ENCODE peak calls at places on chromosomes 16 and 17, in ten cellular contexts. D is cortex of kidney; P is lower leg skin; J is T-helper 2 cell treated with Interferon-gamma antibody and Interleukin-4, amounts not matched to agents 5 μg/mL and 100 μg/mL, for 36 hours; L is GM10248; S is effector memory CD8-positive, alpha-beta T cell; R is GM06990; U is NCI-H510A treated with DMSO at 0.1 percent for 48 hours; Q is stimulated activated CD4-positive, alpha-beta T cell treated with anti-CD3 and anti-CD28 coated beads, Interleukin-15, amount 100 ng/mL, for 1 hour; Z is esophagus muscularis mucosa. B is an unnamed sample.

GRCh38 chr16:1526608-1527555 is 6.6 kb upstream of the TMEM204 start:
- DNase-seq in D (no peak), L (no peak), U (no peak), P (no peak), J (no peak), Z (no peak), R (no peak), Q (no peak), S (no peak), B (no peak)

GRCh38 chr17:45226620-45227019 is 4.9 kb downstream of the FMNL1 start:
- DNase-seq in L (no peak), R (no peak), D (no peak), U (no peak), Z (no peak), P (no peak), Q (no peak), J (no peak), S (no peak), B (no peak)

GRCh38 chr16:16797239-16797638 is 418.3 kb downstream of the NPIPA7 start:
- DNase-seq in D (no peak), U (no peak), R (no peak), J (no peak), L (no peak), Q (no peak), Z (no peak), P (no peak), S (no peak), B (no peak)

GRCh38 chr17:29237476-29238132 is 9.1 kb upstream of the CRYBA1 start:
- DNase-seq in L (no peak), J (no peak), Z (no peak), P (no peak), R (no peak), S (no peak), Q (no peak), U (no peak), D (no peak), B (peak; percentile 7)

GRCh38 chr16:54429029-54429428 is 142.4 kb upstream of the IRX3 start:
- DNase-seq in J (no peak), Z (no peak), P (no peak), D (no peak), R (no peak), Q (no peak), L (no peak), U (no peak), S (no peak), B (no peak)

GRCh38 chr17:55693244-55694216 is 29.1 kb downstream of the TMEM100 start:
- DNase-seq in J (no peak), S (no peak), L (no peak), R (no peak), D (no peak), Q (no peak), P (peak; percentile 90), U (no peak), Z (no peak), B (no peak)

GRCh38 chr16:70653809-70654771 is 7.7 kb downstream of the IL34 start:
- DNase-seq in Q (peak; percentile 66), U (peak; percentile 75), Z (peak; percentile 99), S (peak; percentile 70), L (peak; percentile 79), D (no peak), J (peak; percentile 67), P (peak; percentile 97), R (no peak), B (peak; percentile 95)

GRCh38 chr17:78341559-78342437 is 18.1 kb downstream of the SOCS3 start:
- DNase-seq in R (no peak), U (no peak), L (peak; percentile 50), P (peak; percentile 93), Z (no peak), J (no peak), Q (no peak), S (no peak), D (no peak), B (peak; percentile 88)

GRCh38 chr17:45370949-45371413 is 54.2 kb upstream of the MAP3K14 start:
- DNase-seq in U (no peak), L (no peak), J (no peak), D (no peak), Z (peak; percentile 62), R (no peak), P (peak; percentile 50), S (no peak), Q (no peak), B (no peak)

GRCh38 chr17:46949291-46950174 is 26.6 kb downstream of the GOSR2 start:
- DNase-seq in S (no peak), L (peak; percentile 3), Z (no peak), D (no peak), J (no peak), P (no peak), R (no peak), U (no peak), Q (no peak), B (no peak)

B was measured in osteocyte.